ENCODE peak calls at places on chromosomes 2 and 18, in four cellular contexts. X is lower lobe of right lung, Z is Right ventricle myocardium inferior, F is HepG2. Q is an unnamed sample.
A peak's percentile ranks its signal among the peaks of the same experiment; 100 is the strongest.

GRCh38 chr2:10862330-10862729 is 49.4 kb upstream of the KCNF1 start:
- ATAC-seq in X (no peak), Z (no peak), F (peak; percentile 66), Q (no peak)

GRCh38 chr18:54357082-54357659 is 487 bp downstream of the STARD6 start:
- ATAC-seq in F (peak; percentile 66), Z (no peak), X (no peak), Q (peak; percentile 6)

GRCh38 chr2:36459725-36460137 is 104.2 kb downstream of the CRIM1 start:
- ATAC-seq in Z (no peak), X (peak; percentile 64), F (peak; percentile 98), Q (peak; percentile 51)

GRCh38 chr2:109144721-109145120 is 15.7 kb downstream of the SH3RF3 start:
- ATAC-seq in F (no peak), Z (no peak), X (peak; percentile 20), Q (no peak)

GRCh38 chr2:28355521-28356094 is 37.0 kb upstream of the FOSL2 start:
- ATAC-seq in Z (peak; percentile 42), F (peak; percentile 26), X (peak; percentile 8), Q (peak; percentile 6)

GRCh38 chr18:22102948-22103663 is 66.3 kb upstream of the GATA6 start:
- ATAC-seq in F (no peak), X (no peak), Z (no peak), Q (no peak)

GRCh38 chr2:28155627-28156026 is 237.0 kb upstream of the FOSL2 start:
- ATAC-seq in X (no peak), Z (no peak), F (no peak), Q (no peak)

GRCh38 chr18:75159238-75159518 is 49.8 kb downstream of the PTGR3 start:
- ATAC-seq in Z (no peak), F (no peak), X (peak; percentile 3), Q (no peak)

GRCh38 chr2:111972955-111973565 is 74.7 kb downstream of the MERTK start:
- ATAC-seq in X (peak; percentile 27), Z (peak; percentile 62), F (no peak), Q (no peak)

GRCh38 chr2:237616373-237617304 is 10.7 kb upstream of the LRRFIP1 start:
- ATAC-seq in X (peak; percentile 41), Z (peak; percentile 72), F (no peak), Q (no peak)

GRCh38 chr2:203623104-203623503 is 83.3 kb upstream of the CD28 start:
- ATAC-seq in X (peak; percentile 18), F (no peak), Z (no peak), Q (peak; percentile 90)

GRCh38 chr2:219207884-219208740 is 1.5 kb downstream of the ZFAND2B start:
- ATAC-seq in F (peak; percentile 53), Z (no peak), X (no peak), Q (peak; percentile 35)

GRCh38 chr2:176753752-176754474 is 458.7 kb upstream of the HNRNPA3 start:
- ATAC-seq in F (no peak), X (peak; percentile 56), Z (peak; percentile 82), Q (no peak)

GRCh38 chr2:8334866-8335325 is 347.0 kb upstream of the ID2 start:
- ATAC-seq in X (peak; percentile 48), Z (no peak), F (peak; percentile 98), Q (no peak)

GRCh38 chr2:59726226-59726800 is 827.1 kb downstream of the BCL11A start:
- ATAC-seq in F (no peak), X (peak; percentile 54), Z (no peak), Q (no peak)

GRCh38 chr2:33134764-33135560 is 188.2 kb downstream of the LTBP1 start:
- ATAC-seq in Z (peak; percentile 33), X (peak; percentile 40), F (peak; percentile 41), Q (peak; percentile 34)

GRCh38 chr18:43760010-43760409 is 482.7 kb upstream of the SYT4 start:
- ATAC-seq in X (no peak), F (no peak), Z (no peak), Q (no peak)

GRCh38 chr2:23690421-23691105 is 236.4 kb downstream of the ATAD2B start:
- ATAC-seq in Z (peak; percentile 31), X (no peak), F (no peak), Q (no peak)

GRCh38 chr2:225637199-225637598 is 237.7 kb downstream of the NYAP2 start:
- ATAC-seq in Z (no peak), X (no peak), F (no peak), Q (no peak)

GRCh38 chr2:12728221-12728777 is 11.6 kb downstream of the TRIB2 start:
- ATAC-seq in Z (no peak), F (no peak), X (peak; percentile 42), Q (peak; percentile 34)

GRCh38 chr2:171394164-171394725 is 39.5 kb downstream of the METTL8 start:
- ATAC-seq in F (no peak), X (no peak), Z (no peak), Q (no peak)

GRCh38 chr2:38475567-38475881 is 98.5 kb upstream of the ATL2 start:
- ATAC-seq in X (no peak), F (no peak), Z (no peak), Q (no peak)

GRCh38 chr2:191109888-191110287 is 40.9 kb downstream of the STAT4 start:
- ATAC-seq in F (no peak), X (peak; percentile 62), Z (no peak), Q (no peak)

GRCh38 chr2:62219407-62220159 is 23.7 kb downstream of the B3GNT2 start:
- ATAC-seq in F (no peak), Z (no peak), X (peak; percentile 39), Q (no peak)

GRCh38 chr18:74368901-74369705 is 53.5 kb downstream of the C18orf63 start:
- ATAC-seq in F (peak; percentile 87), Z (no peak), X (peak; percentile 29), Q (no peak)

GRCh38 chr2:85886585-85886984 is 2.2 kb downstream of the ST3GAL5 start:
- ATAC-seq in X (peak; percentile 45), Z (no peak), F (no peak), Q (peak; percentile 77)

GRCh38 chr18:58400337-58400885 is 228.5 kb downstream of the ALPK2 start:
- ATAC-seq in Z (no peak), F (no peak), X (no peak), Q (no peak)

GRCh38 chr2:9983413-9984216 is 32.1 kb downstream of the GRHL1 start:
- ATAC-seq in Z (no peak), X (no peak), F (no peak), Q (no peak)

GRCh38 chr2:45652090-45653050 is 895 bp downstream of the PRKCE start:
- ATAC-seq in X (no peak), F (no peak), Z (no peak), Q (no peak)

GRCh38 chr2:86336350-86337234 is 834 bp downstream of the REEP1 start:
- ATAC-seq in F (peak; percentile 28), Z (peak; percentile 44), X (peak; percentile 13), Q (no peak)

GRCh38 chr2:111626862-111627163 is 257.2 kb downstream of the ANAPC1 start:
- ATAC-seq in F (no peak), X (no peak), Z (no peak), Q (no peak)

GRCh38 chr2:175567435-175568061 is 386.0 kb upstream of the ATP5MC3 start:
- ATAC-seq in Z (peak; percentile 48), F (no peak), X (no peak), Q (no peak)

GRCh38 chr2:11111811-11112425 is 43.3 kb upstream of the SLC66A3 start:
- ATAC-seq in Z (no peak), F (peak; percentile 56), X (no peak), Q (no peak)

GRCh38 chr18:10770264-10770663 is 244.4 kb downstream of the NAPG start:
- ATAC-seq in Z (no peak), F (no peak), X (no peak), Q (no peak)

GRCh38 chr18:51537487-51537886 is 340.0 kb upstream of the MEX3C start:
- ATAC-seq in X (peak; percentile 51), Z (peak; percentile 80), F (peak; percentile 47), Q (peak; percentile 68)